ENCODE peak calls at places on chromosomes 2 and 18, in seven cellular contexts. One of them, this sample, is unnamed.

GRCh38 chr2:185208261-185208660 is 530.3 kb upstream of the FSIP2 start:
- DNase-seq in BE2C: peak
- DNase-seq in amygdala: no peak
- DNase-seq in stimulated activated naive CD4-positive, alpha-beta T cell: no peak
- DNase-seq in EL: peak
- DNase-seq in activated naive CD8-positive, alpha-beta T cell treated with anti-CD3 and anti-CD28 coated beads, Interleukin-2, amount 50 U/mL, for 24 hours: no peak
- DNase-seq in right cardiac atrium: no peak
- DNase-seq in this sample: no peak

GRCh38 chr18:63146185-63146584 is 173.4 kb downstream of the BCL2 start:
- DNase-seq in BE2C: no peak
- DNase-seq in amygdala: no peak
- DNase-seq in stimulated activated naive CD4-positive, alpha-beta T cell: no peak
- DNase-seq in EL: no peak
- DNase-seq in activated naive CD8-positive, alpha-beta T cell treated with anti-CD3 and anti-CD28 coated beads, Interleukin-2, amount 50 U/mL, for 24 hours: no peak
- DNase-seq in right cardiac atrium: peak
- DNase-seq in this sample: no peak

GRCh38 chr2:25065768-25066167 is 23.9 kb downstream of the EFR3B start:
- DNase-seq in BE2C: no peak
- DNase-seq in amygdala: no peak
- DNase-seq in stimulated activated naive CD4-positive, alpha-beta T cell: no peak
- DNase-seq in EL: no peak
- DNase-seq in activated naive CD8-positive, alpha-beta T cell treated with anti-CD3 and anti-CD28 coated beads, Interleukin-2, amount 50 U/mL, for 24 hours: no peak
- DNase-seq in right cardiac atrium: no peak
- DNase-seq in this sample: no peak

GRCh38 chr18:13577091-13577697 is 149.2 kb downstream of the FAM210A start:
- DNase-seq in BE2C: no peak
- DNase-seq in amygdala: no peak
- DNase-seq in stimulated activated naive CD4-positive, alpha-beta T cell: no peak
- DNase-seq in EL: peak
- DNase-seq in activated naive CD8-positive, alpha-beta T cell treated with anti-CD3 and anti-CD28 coated beads, Interleukin-2, amount 50 U/mL, for 24 hours: peak
- DNase-seq in right cardiac atrium: no peak
- DNase-seq in this sample: no peak

GRCh38 chr2:127051116-127051779 is 55.7 kb downstream of the BIN1 start:
- DNase-seq in BE2C: peak
- DNase-seq in amygdala: no peak
- DNase-seq in stimulated activated naive CD4-positive, alpha-beta T cell: no peak
- DNase-seq in EL: no peak
- DNase-seq in activated naive CD8-positive, alpha-beta T cell treated with anti-CD3 and anti-CD28 coated beads, Interleukin-2, amount 50 U/mL, for 24 hours: no peak
- DNase-seq in right cardiac atrium: peak
- DNase-seq in this sample: no peak

GRCh38 chr18:36066731-36067117 is 635 bp downstream of the RPRD1A start:
- DNase-seq in BE2C: no peak
- DNase-seq in amygdala: no peak
- DNase-seq in stimulated activated naive CD4-positive, alpha-beta T cell: no peak
- DNase-seq in EL: no peak
- DNase-seq in activated naive CD8-positive, alpha-beta T cell treated with anti-CD3 and anti-CD28 coated beads, Interleukin-2, amount 50 U/mL, for 24 hours: no peak
- DNase-seq in right cardiac atrium: no peak
- DNase-seq in this sample: no peak

GRCh38 chr2:187482796-187483195 is 34.7 kb upstream of the CALCRL start:
- DNase-seq in BE2C: no peak
- DNase-seq in amygdala: no peak
- DNase-seq in stimulated activated naive CD4-positive, alpha-beta T cell: no peak
- DNase-seq in EL: no peak
- DNase-seq in activated naive CD8-positive, alpha-beta T cell treated with anti-CD3 and anti-CD28 coated beads, Interleukin-2, amount 50 U/mL, for 24 hours: no peak
- DNase-seq in right cardiac atrium: no peak
- DNase-seq in this sample: no peak

GRCh38 chr2:16650287-16651249 is 15.1 kb downstream of the CYRIA start:
- DNase-seq in BE2C: no peak
- DNase-seq in amygdala: no peak
- DNase-seq in stimulated activated naive CD4-positive, alpha-beta T cell: no peak
- DNase-seq in EL: no peak
- DNase-seq in activated naive CD8-positive, alpha-beta T cell treated with anti-CD3 and anti-CD28 coated beads, Interleukin-2, amount 50 U/mL, for 24 hours: no peak
- DNase-seq in right cardiac atrium: no peak
- DNase-seq in this sample: no peak

GRCh38 chr18:8341481-8342230 is 267.6 kb upstream of the RAB12 start:
- DNase-seq in BE2C: no peak
- DNase-seq in amygdala: no peak
- DNase-seq in stimulated activated naive CD4-positive, alpha-beta T cell: no peak
- DNase-seq in EL: peak
- DNase-seq in activated naive CD8-positive, alpha-beta T cell treated with anti-CD3 and anti-CD28 coated beads, Interleukin-2, amount 50 U/mL, for 24 hours: no peak
- DNase-seq in right cardiac atrium: no peak
- DNase-seq in this sample: no peak

GRCh38 chr2:205352593-205352992 is 329.7 kb upstream of the NRP2 start:
- DNase-seq in BE2C: no peak
- DNase-seq in amygdala: no peak
- DNase-seq in stimulated activated naive CD4-positive, alpha-beta T cell: no peak
- DNase-seq in EL: peak
- DNase-seq in activated naive CD8-positive, alpha-beta T cell treated with anti-CD3 and anti-CD28 coated beads, Interleukin-2, amount 50 U/mL, for 24 hours: no peak
- DNase-seq in right cardiac atrium: no peak
- DNase-seq in this sample: no peak

GRCh38 chr2:227653419-227653818 is 13.2 kb upstream of the SCYGR5 start:
- DNase-seq in BE2C: no peak
- DNase-seq in amygdala: no peak
- DNase-seq in stimulated activated naive CD4-positive, alpha-beta T cell: no peak
- DNase-seq in EL: peak
- DNase-seq in activated naive CD8-positive, alpha-beta T cell treated with anti-CD3 and anti-CD28 coated beads, Interleukin-2, amount 50 U/mL, for 24 hours: no peak
- DNase-seq in right cardiac atrium: no peak
- DNase-seq in this sample: no peak

GRCh38 chr2:50514881-50515280 is 517.1 kb downstream of the NRXN1 start:
- DNase-seq in BE2C: no peak
- DNase-seq in amygdala: no peak
- DNase-seq in stimulated activated naive CD4-positive, alpha-beta T cell: no peak
- DNase-seq in EL: no peak
- DNase-seq in activated naive CD8-positive, alpha-beta T cell treated with anti-CD3 and anti-CD28 coated beads, Interleukin-2, amount 50 U/mL, for 24 hours: no peak
- DNase-seq in right cardiac atrium: no peak
- DNase-seq in this sample: no peak

GRCh38 chr2:99609851-99610381 is 120.1 kb upstream of the REV1 start:
- DNase-seq in BE2C: no peak
- DNase-seq in amygdala: no peak
- DNase-seq in stimulated activated naive CD4-positive, alpha-beta T cell: no peak
- DNase-seq in EL: no peak
- DNase-seq in activated naive CD8-positive, alpha-beta T cell treated with anti-CD3 and anti-CD28 coated beads, Interleukin-2, amount 50 U/mL, for 24 hours: no peak
- DNase-seq in right cardiac atrium: no peak
- DNase-seq in this sample: no peak

GRCh38 chr2:9328931-9329330 is 94.4 kb downstream of the ITGB1BP1 start:
- DNase-seq in BE2C: no peak
- DNase-seq in amygdala: no peak
- DNase-seq in stimulated activated naive CD4-positive, alpha-beta T cell: no peak
- DNase-seq in EL: no peak
- DNase-seq in activated naive CD8-positive, alpha-beta T cell treated with anti-CD3 and anti-CD28 coated beads, Interleukin-2, amount 50 U/mL, for 24 hours: no peak
- DNase-seq in right cardiac atrium: no peak
- DNase-seq in this sample: no peak

GRCh38 chr2:72198532-72199241 is 51.0 kb upstream of the CYP26B1 start:
- DNase-seq in BE2C: no peak
- DNase-seq in amygdala: no peak
- DNase-seq in stimulated activated naive CD4-positive, alpha-beta T cell: no peak
- DNase-seq in EL: peak
- DNase-seq in activated naive CD8-positive, alpha-beta T cell treated with anti-CD3 and anti-CD28 coated beads, Interleukin-2, amount 50 U/mL, for 24 hours: no peak
- DNase-seq in right cardiac atrium: peak
- DNase-seq in this sample: no peak

GRCh38 chr2:38091757-38092156 is 15.8 kb upstream of the CYP1B1 start:
- DNase-seq in BE2C: no peak
- DNase-seq in amygdala: no peak
- DNase-seq in stimulated activated naive CD4-positive, alpha-beta T cell: no peak
- DNase-seq in EL: no peak
- DNase-seq in activated naive CD8-positive, alpha-beta T cell treated with anti-CD3 and anti-CD28 coated beads, Interleukin-2, amount 50 U/mL, for 24 hours: no peak
- DNase-seq in right cardiac atrium: no peak
- DNase-seq in this sample: no peak

GRCh38 chr18:66616523-66616983 is 12.7 kb upstream of the CDH19 start:
- DNase-seq in BE2C: peak
- DNase-seq in amygdala: no peak
- DNase-seq in stimulated activated naive CD4-positive, alpha-beta T cell: no peak
- DNase-seq in EL: no peak
- DNase-seq in activated naive CD8-positive, alpha-beta T cell treated with anti-CD3 and anti-CD28 coated beads, Interleukin-2, amount 50 U/mL, for 24 hours: no peak
- DNase-seq in right cardiac atrium: no peak
- DNase-seq in this sample: no peak

GRCh38 chr2:7612969-7613368 is 695.8 kb downstream of the RNF144A start:
- DNase-seq in BE2C: no peak
- DNase-seq in amygdala: no peak
- DNase-seq in stimulated activated naive CD4-positive, alpha-beta T cell: no peak
- DNase-seq in EL: peak
- DNase-seq in activated naive CD8-positive, alpha-beta T cell treated with anti-CD3 and anti-CD28 coated beads, Interleukin-2, amount 50 U/mL, for 24 hours: no peak
- DNase-seq in right cardiac atrium: no peak
- DNase-seq in this sample: no peak

GRCh38 chr18:13982136-13982535 is 66.8 kb upstream of the MC2R start:
- DNase-seq in BE2C: no peak
- DNase-seq in amygdala: no peak
- DNase-seq in stimulated activated naive CD4-positive, alpha-beta T cell: no peak
- DNase-seq in EL: no peak
- DNase-seq in activated naive CD8-positive, alpha-beta T cell treated with anti-CD3 and anti-CD28 coated beads, Interleukin-2, amount 50 U/mL, for 24 hours: no peak
- DNase-seq in right cardiac atrium: no peak
- DNase-seq in this sample: no peak

GRCh38 chr2:41414486-41415230 is 633.2 kb upstream of the PKDCC start:
- DNase-seq in BE2C: peak
- DNase-seq in amygdala: no peak
- DNase-seq in stimulated activated naive CD4-positive, alpha-beta T cell: no peak
- DNase-seq in EL: peak
- DNase-seq in activated naive CD8-positive, alpha-beta T cell treated with anti-CD3 and anti-CD28 coated beads, Interleukin-2, amount 50 U/mL, for 24 hours: no peak
- DNase-seq in right cardiac atrium: no peak
- DNase-seq in this sample: peak

GRCh38 chr2:31275976-31276375 is 42.0 kb downstream of the EHD3 start:
- DNase-seq in BE2C: no peak
- DNase-seq in amygdala: no peak
- DNase-seq in stimulated activated naive CD4-positive, alpha-beta T cell: no peak
- DNase-seq in EL: no peak
- DNase-seq in activated naive CD8-positive, alpha-beta T cell treated with anti-CD3 and anti-CD28 coated beads, Interleukin-2, amount 50 U/mL, for 24 hours: no peak
- DNase-seq in right cardiac atrium: peak
- DNase-seq in this sample: no peak

GRCh38 chr2:168456526-168457176 is 579 bp downstream of the CERS6 start:
- DNase-seq in BE2C: peak
- DNase-seq in amygdala: no peak
- DNase-seq in stimulated activated naive CD4-positive, alpha-beta T cell: peak
- DNase-seq in EL: peak
- DNase-seq in activated naive CD8-positive, alpha-beta T cell treated with anti-CD3 and anti-CD28 coated beads, Interleukin-2, amount 50 U/mL, for 24 hours: peak
- DNase-seq in right cardiac atrium: peak
- DNase-seq in this sample: no peak

GRCh38 chr2:177275041-177275440 is 10.5 kb upstream of the NFE2L2 start:
- DNase-seq in BE2C: no peak
- DNase-seq in amygdala: no peak
- DNase-seq in stimulated activated naive CD4-positive, alpha-beta T cell: no peak
- DNase-seq in EL: no peak
- DNase-seq in activated naive CD8-positive, alpha-beta T cell treated with anti-CD3 and anti-CD28 coated beads, Interleukin-2, amount 50 U/mL, for 24 hours: no peak
- DNase-seq in right cardiac atrium: no peak
- DNase-seq in this sample: no peak

GRCh38 chr2:28687640-28688039 is 64.0 kb upstream of the PPP1CB start:
- DNase-seq in BE2C: no peak
- DNase-seq in amygdala: no peak
- DNase-seq in stimulated activated naive CD4-positive, alpha-beta T cell: no peak
- DNase-seq in EL: no peak
- DNase-seq in activated naive CD8-positive, alpha-beta T cell treated with anti-CD3 and anti-CD28 coated beads, Interleukin-2, amount 50 U/mL, for 24 hours: no peak
- DNase-seq in right cardiac atrium: no peak
- DNase-seq in this sample: no peak

GRCh38 chr2:81901017-81901416 is 1596.5 kb upstream of the LRRTM1 start:
- DNase-seq in BE2C: no peak
- DNase-seq in amygdala: no peak
- DNase-seq in stimulated activated naive CD4-positive, alpha-beta T cell: no peak
- DNase-seq in EL: no peak
- DNase-seq in activated naive CD8-positive, alpha-beta T cell treated with anti-CD3 and anti-CD28 coated beads, Interleukin-2, amount 50 U/mL, for 24 hours: no peak
- DNase-seq in right cardiac atrium: no peak
- DNase-seq in this sample: no peak

GRCh38 chr2:10009811-10010781 is 33.3 kb upstream of the KLF11 start:
- DNase-seq in BE2C: peak
- DNase-seq in amygdala: no peak
- DNase-seq in stimulated activated naive CD4-positive, alpha-beta T cell: no peak
- DNase-seq in EL: peak
- DNase-seq in activated naive CD8-positive, alpha-beta T cell treated with anti-CD3 and anti-CD28 coated beads, Interleukin-2, amount 50 U/mL, for 24 hours: no peak
- DNase-seq in right cardiac atrium: peak
- DNase-seq in this sample: peak

GRCh38 chr2:189477756-189478155 is 36.5 kb downstream of the WDR75 start:
- DNase-seq in BE2C: no peak
- DNase-seq in amygdala: no peak
- DNase-seq in stimulated activated naive CD4-positive, alpha-beta T cell: no peak
- DNase-seq in EL: no peak
- DNase-seq in activated naive CD8-positive, alpha-beta T cell treated with anti-CD3 and anti-CD28 coated beads, Interleukin-2, amount 50 U/mL, for 24 hours: no peak
- DNase-seq in right cardiac atrium: no peak
- DNase-seq in this sample: no peak

GRCh38 chr2:172927381-172928357 is 148.0 kb upstream of the MAP3K20 start:
- DNase-seq in BE2C: no peak
- DNase-seq in amygdala: no peak
- DNase-seq in stimulated activated naive CD4-positive, alpha-beta T cell: no peak
- DNase-seq in EL: peak
- DNase-seq in activated naive CD8-positive, alpha-beta T cell treated with anti-CD3 and anti-CD28 coated beads, Interleukin-2, amount 50 U/mL, for 24 hours: no peak
- DNase-seq in right cardiac atrium: peak
- DNase-seq in this sample: peak

GRCh38 chr2:12721571-12722444 is 5.1 kb downstream of the TRIB2 start:
- DNase-seq in BE2C: no peak
- DNase-seq in amygdala: no peak
- DNase-seq in stimulated activated naive CD4-positive, alpha-beta T cell: no peak
- DNase-seq in EL: peak
- DNase-seq in activated naive CD8-positive, alpha-beta T cell treated with anti-CD3 and anti-CD28 coated beads, Interleukin-2, amount 50 U/mL, for 24 hours: no peak
- DNase-seq in right cardiac atrium: peak
- DNase-seq in this sample: no peak

This sample was measured in tibial nerve.